ENCODE peak calls at places on chromosomes 13 and 19, in ten cellular contexts. W is brain microvascular endothelial cell; B is suprapubic skin; J is WTC11; V is fibroblast of lung; A is lower leg skin; S is CD4-positive, alpha-beta T cell; L is AG09309; E is AG10803; M is AG04450. D is an unnamed sample.

GRCh38 chr19:42059196-42059595 is 10.8 kb downstream of the GRIK5 start:
- DNase-seq in E (no peak), B (no peak), J (no peak), S (no peak), V (no peak), W (no peak), M (no peak), L (no peak), A (no peak), D (no peak)

GRCh38 chr13:51283361-51283760 is 56.1 kb upstream of the SERPINE3 start:
- DNase-seq in B (no peak), S (no peak), M (no peak), A (no peak), L (no peak), E (no peak), V (no peak), J (no peak), W (no peak), D (no peak)

GRCh38 chr19:53775524-53775923 is 48.6 kb downstream of the NLRP12 start:
- DNase-seq in L (no peak), M (no peak), W (no peak), A (no peak), B (no peak), V (no peak), E (no peak), S (no peak), J (no peak), D (no peak)

GRCh38 chr13:43785681-43786471 is 896 bp downstream of the ENOX1 start:
- DNase-seq in W (peak), V (peak), A (peak), B (peak), E (peak), L (no peak), S (no peak), J (peak), M (peak), D (no peak)

GRCh38 chr19:2039959-2040646 is 10.9 kb downstream of the MKNK2 start:
- DNase-seq in J (no peak), W (no peak), V (no peak), E (no peak), A (peak), S (no peak), B (peak), M (no peak), L (no peak), D (no peak)

GRCh38 chr19:18520848-18521691 is 800 bp downstream of the ELL start:
- DNase-seq in B (no peak), W (no peak), S (no peak), V (no peak), A (peak), J (peak), L (no peak), M (no peak), E (no peak), D (peak)

GRCh38 chr13:39422845-39423565 is 180.0 kb downstream of the LHFPL6 start:
- DNase-seq in B (no peak), E (peak), L (no peak), M (no peak), W (no peak), S (no peak), J (no peak), V (peak), A (no peak), D (no peak)

GRCh38 chr19:34990578-34991192 is 9.4 kb upstream of the GRAMD1A start:
- DNase-seq in E (no peak), J (no peak), V (no peak), W (no peak), B (no peak), A (no peak), L (no peak), S (no peak), M (no peak), D (no peak)

GRCh38 chr13:110338441-110339101 is 31.5 kb downstream of the COL4A2 start:
- DNase-seq in V (peak), W (peak), A (no peak), S (no peak), B (no peak), E (peak), L (no peak), J (no peak), M (no peak), D (no peak)

GRCh38 chr13:37870895-37871550 is 1.5 kb upstream of the TRPC4 start:
- DNase-seq in J (peak), L (no peak), A (no peak), V (peak), W (peak), M (no peak), E (peak), B (no peak), S (no peak), D (no peak)

GRCh38 chr13:110830331-110830730 is 84.5 kb downstream of the ANKRD10 start:
- DNase-seq in L (no peak), E (no peak), J (no peak), A (no peak), W (no peak), V (no peak), B (no peak), M (no peak), S (no peak), D (no peak)

GRCh38 chr13:59442946-59443345 is 720.8 kb downstream of the DIAPH3 start:
- DNase-seq in E (no peak), L (no peak), A (no peak), J (no peak), B (no peak), M (no peak), S (no peak), V (peak), W (no peak), D (no peak)

GRCh38 chr13:74562381-74562780 is 428.2 kb upstream of the KLF12 start:
- DNase-seq in W (peak), A (no peak), L (peak), J (no peak), S (no peak), E (peak), M (no peak), V (no peak), B (no peak), D (no peak)

GRCh38 chr19:12786149-12786870 is 5.0 kb upstream of the JUNB start:
- DNase-seq in A (peak), V (no peak), B (no peak), M (no peak), S (no peak), W (no peak), J (no peak), L (no peak), E (no peak), D (no peak)

GRCh38 chr19:46067691-46068090 is 26.9 kb upstream of the IGFL4 start:
- DNase-seq in L (no peak), B (no peak), J (no peak), S (no peak), W (no peak), V (no peak), E (no peak), A (no peak), M (no peak), D (no peak)

GRCh38 chr19:4089400-4089908 is 22.8 kb upstream of the ZBTB7A start:
- DNase-seq in A (peak), J (no peak), E (no peak), S (peak), L (no peak), B (no peak), V (no peak), M (no peak), W (no peak), D (peak)

DNA sequence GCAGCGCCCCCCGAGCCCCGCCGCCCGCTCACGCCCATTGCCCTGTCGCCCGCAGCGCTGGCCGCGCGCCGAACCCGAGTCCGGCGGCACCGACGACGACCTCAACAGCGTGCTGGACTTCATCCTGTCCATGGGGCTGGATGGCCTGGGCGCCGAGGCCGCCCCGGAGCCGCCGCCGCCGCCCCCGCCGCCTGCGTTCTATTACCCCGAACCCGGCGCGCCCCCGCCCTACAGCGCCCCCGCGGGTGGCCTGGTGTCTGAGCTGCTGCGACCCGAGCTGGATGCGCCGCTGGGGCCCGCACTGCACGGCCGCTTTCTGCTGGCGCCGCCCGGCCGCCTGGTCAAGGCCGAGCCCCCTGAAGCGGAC is 518 bp downstream of the KLF2 start:
- DNase-seq in L (no peak), M (no peak), J (peak), S (peak), E (peak), B (no peak), V (no peak), W (no peak), A (no peak), D (no peak)
- TF ChIP-seq CTCF in L (no peak), M (no peak), J (no peak), S (no peak), E (peak), B (no peak), V (no peak), W (peak), A (no peak), D (no peak)

DNA sequence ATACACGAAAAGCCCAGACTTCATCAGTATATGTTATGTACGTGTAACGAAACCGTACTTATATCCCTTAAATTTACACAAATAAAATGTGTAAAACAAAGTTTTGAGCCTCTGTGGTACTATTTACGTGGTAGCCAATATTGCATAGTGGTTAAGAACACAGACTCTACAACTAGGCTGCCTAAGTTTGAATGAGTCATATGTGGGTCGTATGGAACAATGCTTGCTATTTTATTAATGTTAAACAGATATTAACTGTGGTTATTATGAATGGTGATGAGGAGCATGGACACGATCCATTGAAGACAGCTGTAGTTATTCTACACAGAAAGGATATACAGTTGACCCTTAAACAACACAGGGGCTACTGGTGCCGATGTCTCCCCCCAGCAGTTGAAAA is 42.5 kb downstream of the DPY19L3 start:
- DNase-seq in J (no peak), V (no peak), L (no peak), S (no peak), M (no peak), A (no peak), E (no peak), W (no peak), B (no peak), D (no peak)
- TF ChIP-seq CTCF in J (no peak), V (no peak), L (no peak), S (no peak), M (no peak), A (no peak), E (no peak), W (no peak), B (no peak), D (no peak)

GRCh38 chr13:40875583-40875982 is 86.2 kb downstream of the SLC25A15 start:
- DNase-seq in E (no peak), L (no peak), W (no peak), B (no peak), A (no peak), V (no peak), S (no peak), J (no peak), M (no peak), D (no peak)

GRCh38 chr13:40878321-40878720 is 88.9 kb downstream of the SLC25A15 start:
- DNase-seq in E (no peak), S (no peak), W (peak), B (no peak), M (no peak), A (no peak), L (no peak), J (no peak), V (no peak), D (no peak)

GRCh38 chr13:40876020-40876738 is 86.8 kb downstream of the SLC25A15 start:
- DNase-seq in A (no peak), M (no peak), S (no peak), W (no peak), J (no peak), L (no peak), V (no peak), E (no peak), B (no peak), D (no peak)

GRCh38 chr13:40874138-40874776 is 84.8 kb downstream of the SLC25A15 start:
- DNase-seq in J (no peak), A (no peak), V (peak), S (no peak), M (no peak), E (no peak), W (no peak), B (no peak), L (no peak), D (no peak)

GRCh38 chr13:40875048-40875447 is 85.6 kb downstream of the SLC25A15 start:
- DNase-seq in E (no peak), L (no peak), J (no peak), W (no peak), M (no peak), S (no peak), B (no peak), A (no peak), V (no peak), D (no peak)
- TF ChIP-seq CTCF in E (no peak), L (no peak), J (no peak), W (no peak), M (no peak), S (no peak), B (no peak), A (no peak), V (no peak), D (no peak)

GRCh38 chr19:29084266-29084665 is 128.7 kb downstream of the UQCRFS1 start:
- DNase-seq in A (no peak), J (peak), V (no peak), B (no peak), M (no peak), W (no peak), L (peak), E (peak), S (no peak), D (no peak)
- TF ChIP-seq CTCF in A (no peak), J (peak), V (peak), B (peak), M (peak), W (no peak), L (peak), E (peak), S (no peak), D (peak)

GRCh38 chr19:40280608-40281221 is 4.4 kb downstream of the AKT2 start:
- DNase-seq in A (peak), W (no peak), S (no peak), M (no peak), B (no peak), V (no peak), E (no peak), J (no peak), L (no peak), D (no peak)
- TF ChIP-seq CTCF in A (no peak), W (no peak), S (no peak), M (no peak), B (no peak), V (no peak), E (no peak), J (no peak), L (no peak), D (no peak)

DNA sequence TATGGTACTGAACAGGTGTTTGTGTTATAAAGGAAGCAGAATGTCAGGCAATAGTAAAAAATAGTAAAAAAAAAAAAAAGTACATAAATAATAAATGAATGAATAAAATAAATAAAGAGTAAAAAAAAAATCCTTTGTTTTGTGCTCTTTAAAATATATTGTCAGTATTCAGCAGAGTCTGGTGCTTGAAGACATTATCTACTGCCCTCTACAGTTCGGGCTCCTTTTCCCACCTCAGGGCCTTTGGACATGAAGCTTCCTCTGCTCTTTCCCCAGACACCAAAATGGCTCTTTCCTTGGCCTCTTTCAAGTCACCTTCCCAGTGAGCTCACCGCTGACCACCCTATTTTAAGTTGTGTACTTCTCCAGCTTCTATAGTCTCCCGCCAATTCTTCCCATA is 137.5 kb downstream of the TNFRSF19 start:
- DNase-seq in J (no peak), S (no peak), B (no peak), E (peak), V (peak), L (no peak), M (no peak), A (no peak), W (peak), D (no peak)
- TF ChIP-seq CTCF in J (no peak), S (no peak), B (no peak), E (peak), V (peak), L (peak), M (no peak), A (no peak), W (peak), D (peak)

GRCh38 chr13:101916758-101917474 is 464.4 kb downstream of the ITGBL1 start:
- DNase-seq in E (no peak), W (no peak), V (no peak), M (no peak), A (no peak), S (no peak), L (no peak), J (peak), B (no peak), D (no peak)
- TF ChIP-seq CTCF in E (no peak), W (no peak), V (no peak), M (no peak), A (no peak), S (no peak), L (no peak), J (no peak), B (no peak), D (no peak)

D was measured in DND-41.